ENCODE peak calls at places on chromosomes 12 and 14, in ten cellular contexts. One of them, this sample, is unnamed.

GRCh38 chr12:3973939-3974644 is 100.9 kb upstream of the PARP11 start:
- DNase-seq in transverse colon: no peak
- DNase-seq in adrenal gland: peak
- DNase-seq in stomach: no peak
- DNase-seq in progenitor cell of endocrine pancreas: no peak
- DNase-seq in A549: no peak
- DNase-seq in HL-60: peak
- DNase-seq in fibroblast of villous mesenchyme: no peak
- DNase-seq in cardiac muscle cell: no peak
- DNase-seq in colonic mucosa: no peak
- DNase-seq in this sample: no peak

GRCh38 chr14:90301580-90302181 is 30.1 kb downstream of the NRDE2 start:
- DNase-seq in cardiac muscle cell: peak
- DNase-seq in adrenal gland: no peak
- DNase-seq in A549: peak
- DNase-seq in transverse colon: no peak
- DNase-seq in progenitor cell of endocrine pancreas: no peak
- DNase-seq in stomach: no peak
- DNase-seq in colonic mucosa: no peak
- DNase-seq in fibroblast of villous mesenchyme: peak
- DNase-seq in HL-60: peak
- DNase-seq in this sample: no peak

GRCh38 chr12:125989716-125990115 is 924.5 kb downstream of the AACS start:
- DNase-seq in cardiac muscle cell: no peak
- DNase-seq in A549: no peak
- DNase-seq in colonic mucosa: no peak
- DNase-seq in stomach: no peak
- DNase-seq in adrenal gland: no peak
- DNase-seq in fibroblast of villous mesenchyme: no peak
- DNase-seq in transverse colon: no peak
- DNase-seq in progenitor cell of endocrine pancreas: no peak
- DNase-seq in HL-60: no peak
- DNase-seq in this sample: no peak

GRCh38 chr12:108884116-108885012 is 4.5 kb downstream of the DAO start:
- DNase-seq in adrenal gland: peak
- DNase-seq in colonic mucosa: peak
- DNase-seq in stomach: peak
- DNase-seq in cardiac muscle cell: no peak
- DNase-seq in progenitor cell of endocrine pancreas: no peak
- DNase-seq in A549: peak
- DNase-seq in transverse colon: peak
- DNase-seq in fibroblast of villous mesenchyme: peak
- DNase-seq in HL-60: peak
- DNase-seq in this sample: peak

GRCh38 chr12:45415393-45415817 is 199.5 kb downstream of the ANO6 start:
- DNase-seq in A549: peak
- DNase-seq in HL-60: peak
- DNase-seq in adrenal gland: peak
- DNase-seq in fibroblast of villous mesenchyme: peak
- DNase-seq in colonic mucosa: no peak
- DNase-seq in transverse colon: no peak
- DNase-seq in stomach: no peak
- DNase-seq in cardiac muscle cell: no peak
- DNase-seq in progenitor cell of endocrine pancreas: no peak
- DNase-seq in this sample: no peak

GRCh38 chr12:8499616-8500015 is 13.7 kb upstream of the CLEC4D start:
- DNase-seq in fibroblast of villous mesenchyme: no peak
- DNase-seq in transverse colon: no peak
- DNase-seq in adrenal gland: no peak
- DNase-seq in colonic mucosa: no peak
- DNase-seq in progenitor cell of endocrine pancreas: no peak
- DNase-seq in HL-60: peak
- DNase-seq in cardiac muscle cell: no peak
- DNase-seq in A549: no peak
- DNase-seq in stomach: no peak
- DNase-seq in this sample: no peak

GRCh38 chr12:95918194-95918993 is 24.0 kb downstream of the CCDC38 start:
- DNase-seq in progenitor cell of endocrine pancreas: no peak
- DNase-seq in transverse colon: peak
- DNase-seq in stomach: peak
- DNase-seq in A549: peak
- DNase-seq in fibroblast of villous mesenchyme: peak
- DNase-seq in HL-60: peak
- DNase-seq in cardiac muscle cell: peak
- DNase-seq in adrenal gland: peak
- DNase-seq in colonic mucosa: peak
- DNase-seq in this sample: peak

GRCh38 chr12:54019924-54020586 is 8.2 kb upstream of the HOXC6 start:
- DNase-seq in colonic mucosa: no peak
- DNase-seq in transverse colon: no peak
- DNase-seq in HL-60: no peak
- DNase-seq in A549: no peak
- DNase-seq in fibroblast of villous mesenchyme: peak
- DNase-seq in stomach: no peak
- DNase-seq in cardiac muscle cell: peak
- DNase-seq in progenitor cell of endocrine pancreas: no peak
- DNase-seq in adrenal gland: peak
- DNase-seq in this sample: no peak

GRCh38 chr12:28051516-28052456 is 79.3 kb upstream of the PTHLH start:
- DNase-seq in fibroblast of villous mesenchyme: peak
- DNase-seq in adrenal gland: no peak
- DNase-seq in progenitor cell of endocrine pancreas: no peak
- DNase-seq in transverse colon: no peak
- DNase-seq in A549: no peak
- DNase-seq in HL-60: no peak
- DNase-seq in stomach: no peak
- DNase-seq in colonic mucosa: no peak
- DNase-seq in cardiac muscle cell: no peak
- DNase-seq in this sample: no peak

DNA sequence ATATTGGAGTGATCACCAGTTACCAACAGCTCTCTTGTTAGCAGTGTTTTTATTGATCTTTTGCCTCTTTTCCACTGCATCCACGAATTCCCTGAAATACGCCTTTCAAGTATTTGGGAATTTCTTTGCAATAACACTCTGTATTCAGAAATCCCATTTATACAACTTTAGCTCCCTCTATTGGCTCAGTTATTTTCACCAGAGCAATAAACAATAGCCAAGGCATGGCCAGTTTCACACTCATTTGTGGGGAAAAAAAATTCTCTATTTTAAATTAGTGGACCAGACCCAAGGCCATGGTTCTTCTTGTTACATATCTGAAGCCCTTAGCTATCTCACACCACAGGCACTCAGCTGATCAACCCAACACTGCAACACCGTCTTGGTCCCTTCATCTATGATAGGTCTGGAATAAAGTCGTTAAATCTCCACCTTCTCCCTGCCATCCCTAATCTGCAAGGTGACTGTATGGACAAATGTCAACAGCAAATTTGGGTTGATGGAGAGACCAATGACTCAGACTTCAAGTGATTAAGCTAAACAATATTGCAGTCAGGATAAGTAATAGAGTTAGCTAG is 92.4 kb upstream of the TMEM260 start:
- DNase-seq in cardiac muscle cell: no peak
- DNase-seq in fibroblast of villous mesenchyme: peak
- DNase-seq in progenitor cell of endocrine pancreas: no peak
- DNase-seq in transverse colon: no peak
- DNase-seq in colonic mucosa: no peak
- DNase-seq in adrenal gland: no peak
- DNase-seq in HL-60: no peak
- DNase-seq in stomach: no peak
- DNase-seq in A549: peak
- DNase-seq in this sample: no peak
- TF ChIP-seq CTCF in cardiac muscle cell: peak
- TF ChIP-seq CTCF in fibroblast of villous mesenchyme: peak
- TF ChIP-seq CTCF in progenitor cell of endocrine pancreas: peak
- TF ChIP-seq CTCF in transverse colon: peak
- TF ChIP-seq CTCF in colonic mucosa: no peak
- TF ChIP-seq CTCF in adrenal gland: peak
- TF ChIP-seq CTCF in HL-60: no peak
- TF ChIP-seq CTCF in stomach: no peak
- TF ChIP-seq CTCF in A549: peak
- TF ChIP-seq CTCF in this sample: peak

DNA sequence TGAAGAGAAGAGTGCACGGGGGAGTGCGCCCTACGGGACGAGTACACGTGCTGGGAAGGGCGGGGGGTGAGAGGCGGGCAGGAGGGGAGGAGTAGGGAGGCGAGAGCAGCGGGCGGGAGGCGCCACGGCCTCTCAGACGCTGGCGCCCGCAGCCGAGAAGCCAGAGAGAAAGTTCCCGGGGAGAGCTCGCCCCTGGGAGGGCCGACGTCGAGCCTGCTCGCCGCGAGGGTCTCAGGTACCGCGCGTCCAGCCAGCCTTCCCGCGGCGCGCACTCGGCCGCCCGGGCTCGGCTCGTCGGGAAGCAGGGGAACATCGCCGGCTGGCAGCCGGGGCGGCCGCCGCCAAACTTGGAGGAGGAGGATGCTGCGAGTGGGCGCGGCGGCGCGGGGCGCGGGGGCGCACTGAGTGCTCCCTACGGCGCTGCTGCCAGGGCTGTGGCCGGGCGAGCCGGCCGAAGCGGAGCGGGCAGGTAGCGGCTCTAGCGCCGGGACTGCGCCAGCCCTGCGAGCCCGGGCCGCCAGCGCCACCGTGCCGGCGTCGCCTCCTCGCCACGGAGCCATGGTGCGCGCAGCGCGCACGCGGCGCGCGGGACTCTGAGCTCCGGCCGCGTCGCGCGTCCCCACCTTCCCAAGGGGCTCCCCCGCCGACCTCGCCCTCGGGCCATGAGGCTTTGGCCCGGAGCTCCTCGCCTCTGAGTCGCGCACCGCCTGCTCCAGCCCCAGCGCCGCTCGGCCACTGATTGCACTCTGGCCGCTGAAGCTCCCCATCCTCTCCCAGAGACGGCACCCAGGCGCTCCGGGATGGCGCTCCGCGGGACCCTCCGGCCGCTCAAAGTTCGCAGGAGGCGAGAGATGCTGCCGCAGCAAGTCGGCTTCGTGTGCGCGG is at the start of gene SLC24A4:
- DNase-seq in HL-60: peak
- DNase-seq in cardiac muscle cell: peak
- DNase-seq in transverse colon: no peak
- DNase-seq in stomach: no peak
- DNase-seq in A549: peak
- DNase-seq in adrenal gland: no peak
- DNase-seq in fibroblast of villous mesenchyme: no peak
- DNase-seq in progenitor cell of endocrine pancreas: peak
- DNase-seq in colonic mucosa: no peak
- DNase-seq in this sample: no peak
- TF ChIP-seq CTCF in HL-60: no peak
- TF ChIP-seq CTCF in cardiac muscle cell: no peak
- TF ChIP-seq CTCF in transverse colon: no peak
- TF ChIP-seq CTCF in stomach: no peak
- TF ChIP-seq CTCF in A549: no peak
- TF ChIP-seq CTCF in adrenal gland: no peak
- TF ChIP-seq CTCF in fibroblast of villous mesenchyme: no peak
- TF ChIP-seq CTCF in progenitor cell of endocrine pancreas: no peak
- TF ChIP-seq CTCF in colonic mucosa: no peak
- TF ChIP-seq CTCF in this sample: no peak

GRCh38 chr14:74566174-74567125 is 45.6 kb downstream of the LTBP2 start:
- DNase-seq in fibroblast of villous mesenchyme: peak
- DNase-seq in stomach: no peak
- DNase-seq in HL-60: no peak
- DNase-seq in progenitor cell of endocrine pancreas: no peak
- DNase-seq in cardiac muscle cell: no peak
- DNase-seq in colonic mucosa: no peak
- DNase-seq in A549: peak
- DNase-seq in transverse colon: no peak
- DNase-seq in adrenal gland: no peak
- DNase-seq in this sample: peak

GRCh38 chr14:74563233-74563585 is 48.8 kb downstream of the LTBP2 start:
- DNase-seq in A549: no peak
- DNase-seq in adrenal gland: no peak
- DNase-seq in stomach: no peak
- DNase-seq in progenitor cell of endocrine pancreas: no peak
- DNase-seq in cardiac muscle cell: no peak
- DNase-seq in fibroblast of villous mesenchyme: peak
- DNase-seq in transverse colon: no peak
- DNase-seq in HL-60: no peak
- DNase-seq in colonic mucosa: no peak
- DNase-seq in this sample: no peak

GRCh38 chr14:74563621-74564159 is 48.3 kb downstream of the LTBP2 start:
- DNase-seq in stomach: no peak
- DNase-seq in A549: no peak
- DNase-seq in HL-60: no peak
- DNase-seq in cardiac muscle cell: no peak
- DNase-seq in colonic mucosa: no peak
- DNase-seq in progenitor cell of endocrine pancreas: no peak
- DNase-seq in adrenal gland: no peak
- DNase-seq in transverse colon: no peak
- DNase-seq in fibroblast of villous mesenchyme: no peak
- DNase-seq in this sample: no peak

GRCh38 chr14:74558655-74559054 is 53.4 kb downstream of the LTBP2 start:
- DNase-seq in cardiac muscle cell: no peak
- DNase-seq in transverse colon: no peak
- DNase-seq in colonic mucosa: no peak
- DNase-seq in adrenal gland: no peak
- DNase-seq in A549: no peak
- DNase-seq in progenitor cell of endocrine pancreas: no peak
- DNase-seq in stomach: no peak
- DNase-seq in fibroblast of villous mesenchyme: peak
- DNase-seq in HL-60: no peak
- DNase-seq in this sample: no peak

GRCh38 chr14:74562515-74563232 is 49.4 kb downstream of the LTBP2 start:
- DNase-seq in HL-60: no peak
- DNase-seq in transverse colon: no peak
- DNase-seq in progenitor cell of endocrine pancreas: no peak
- DNase-seq in A549: no peak
- DNase-seq in adrenal gland: no peak
- DNase-seq in fibroblast of villous mesenchyme: peak
- DNase-seq in stomach: no peak
- DNase-seq in cardiac muscle cell: no peak
- DNase-seq in colonic mucosa: no peak
- DNase-seq in this sample: no peak
- TF ChIP-seq CTCF in HL-60: no peak
- TF ChIP-seq CTCF in transverse colon: no peak
- TF ChIP-seq CTCF in progenitor cell of endocrine pancreas: no peak
- TF ChIP-seq CTCF in A549: no peak
- TF ChIP-seq CTCF in adrenal gland: no peak
- TF ChIP-seq CTCF in fibroblast of villous mesenchyme: peak
- TF ChIP-seq CTCF in stomach: no peak
- TF ChIP-seq CTCF in cardiac muscle cell: no peak
- TF ChIP-seq CTCF in colonic mucosa: no peak
- TF ChIP-seq CTCF in this sample: no peak

DNA sequence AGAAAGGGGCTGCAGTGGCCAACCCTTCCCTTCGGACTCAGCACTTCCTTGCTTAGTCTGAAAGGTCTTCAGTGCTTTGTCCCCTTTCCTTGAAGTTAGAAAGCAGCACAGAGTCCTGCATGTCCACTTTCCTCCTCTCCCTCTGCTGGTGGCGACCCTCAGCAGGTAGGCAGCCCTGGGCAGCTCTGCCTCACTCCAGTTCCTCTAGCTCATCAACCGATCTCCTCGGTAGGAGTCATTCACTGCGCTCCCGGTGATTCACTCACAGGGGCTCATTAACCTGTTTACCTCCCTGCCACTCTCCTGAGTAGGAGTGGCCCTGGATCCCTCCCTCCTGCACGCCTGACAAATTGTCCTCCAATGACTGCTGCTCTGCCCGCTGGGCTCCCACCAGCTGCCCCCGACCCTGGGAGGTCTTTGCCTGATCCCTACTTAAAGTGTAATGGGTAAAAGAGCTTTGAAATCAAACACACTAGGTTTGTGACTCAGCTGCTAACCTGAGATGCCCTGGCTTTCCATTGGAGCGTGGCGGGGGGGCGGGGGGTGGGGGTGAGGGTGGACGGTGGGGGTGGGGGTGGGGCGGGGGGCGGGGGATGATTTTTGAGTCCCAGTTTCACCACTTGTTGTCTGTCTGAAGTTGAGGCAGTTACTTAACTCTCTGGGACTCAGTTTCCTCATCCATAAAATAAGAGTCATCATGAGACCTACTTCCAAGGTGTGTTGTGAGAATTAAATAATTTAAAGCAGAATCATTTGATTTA is 4.2 kb downstream of the SCNN1A start:
- DNase-seq in transverse colon: peak
- DNase-seq in stomach: peak
- DNase-seq in HL-60: no peak
- DNase-seq in progenitor cell of endocrine pancreas: peak
- DNase-seq in colonic mucosa: peak
- DNase-seq in fibroblast of villous mesenchyme: peak
- DNase-seq in A549: peak
- DNase-seq in adrenal gland: peak
- DNase-seq in cardiac muscle cell: no peak
- DNase-seq in this sample: peak
- TF ChIP-seq CTCF in transverse colon: no peak
- TF ChIP-seq CTCF in stomach: no peak
- TF ChIP-seq CTCF in HL-60: no peak
- TF ChIP-seq CTCF in progenitor cell of endocrine pancreas: peak
- TF ChIP-seq CTCF in colonic mucosa: no peak
- TF ChIP-seq CTCF in fibroblast of villous mesenchyme: peak
- TF ChIP-seq CTCF in A549: peak
- TF ChIP-seq CTCF in adrenal gland: peak
- TF ChIP-seq CTCF in cardiac muscle cell: peak
- TF ChIP-seq CTCF in this sample: no peak